ENCODE peak calls at places on chromosome 11, in eight cellular contexts. T is hepatocyte, Z is neural progenitor cell, L is astrocyte, E is ovary, A is tibial artery, R is psoas muscle, J is cardiac muscle cell. W is an unnamed sample. For H3K36me3 and H3K4me1, the result is how much of the 10 kb centered on the place peaks cover.

GRCh38 chr11:43866520-43866919 is 14.1 kb upstream of the ALKBH3 start:
- DNase-seq in T (no peak), Z (no peak), L (peak), E (no peak), A (no peak), R (no peak), J (peak), W (no peak)

GRCh38 chr11:118691926-118692830 is 12.7 kb upstream of the TREH start:
- DNase-seq in T (no peak), Z (no peak), L (peak), E (no peak), A (no peak), R (no peak), J (peak), W (no peak)

GRCh38 chr11:86620796-86621575 is 51.4 kb downstream of the ME3 start:
- DNase-seq in T (no peak), Z (no peak), L (peak), E (no peak), A (no peak), R (no peak), J (peak), W (no peak)

GRCh38 chr11:120608760-120609211 is 97.2 kb downstream of the GRIK4 start:
- DNase-seq in T (no peak), Z (peak), L (peak), E (no peak), A (no peak), R (no peak), J (no peak), W (peak)

GRCh38 chr11:73468590-73469161 is 92.5 kb downstream of the RELT start:
- DNase-seq in T (no peak), Z (no peak), L (no peak), E (no peak), A (no peak), R (no peak), J (no peak), W (no peak)

GRCh38 chr11:118947999-118948398 is 8.1 kb upstream of the UPK2 start:
- DNase-seq in T (no peak), Z (no peak), L (no peak), E (no peak), A (no peak), R (no peak), J (no peak), W (no peak)

GRCh38 chr11:11728371-11728770 is 106.6 kb upstream of the GALNT18 start:
- DNase-seq in T (no peak), Z (no peak), L (no peak), E (no peak), A (no peak), R (no peak), J (no peak), W (no peak)

GRCh38 chr11:70650075-70650909 is 252.0 kb downstream of the CTTN start:
- DNase-seq in T (peak), Z (peak), L (peak), E (peak), A (peak), R (no peak), J (peak), W (peak)

GRCh38 chr11:5626191-5626590 is 1.4 kb downstream of the TRIM34 start:
- DNase-seq in T (no peak), Z (no peak), L (no peak), E (no peak), A (no peak), R (no peak), J (peak), W (no peak)

GRCh38 chr11:120832609-120833221 is 191.2 kb upstream of the TBCEL start:
- DNase-seq in T (peak), Z (peak), L (no peak), E (no peak), A (no peak), R (no peak), J (no peak), W (no peak)

GRCh38 chr11:13337986-13338436 is 60.4 kb downstream of the BMAL1 start:
- DNase-seq in T (no peak), Z (no peak), L (peak), E (no peak), A (no peak), R (no peak), J (peak), W (peak)

GRCh38 chr11:118870396-118871343 is 13.0 kb upstream of the CXCR5 start:
- DNase-seq in T (no peak), Z (peak), L (no peak), E (peak), A (peak), R (peak), J (peak), W (no peak)

GRCh38 chr11:16191852-16192240 is 164.5 kb downstream of the SOX6 start:
- DNase-seq in T (no peak), Z (no peak), L (no peak), E (no peak), A (no peak), R (no peak), J (no peak), W (no peak)

GRCh38 chr11:127653071-127653470 is 652.5 kb upstream of the KIRREL3 start:
- DNase-seq in T (no peak), Z (no peak), L (no peak), E (no peak), A (no peak), R (no peak), J (no peak), W (no peak)

GRCh38 chr11:6667733-6668374 is 12.2 kb upstream of the DCHS1 start:
- DNase-seq in T (no peak), Z (peak), L (no peak), E (no peak), A (no peak), R (no peak), J (peak), W (peak)

GRCh38 chr11:45148276-45148675 is 1.8 kb downstream of the PRDM11 start:
- DNase-seq in T (no peak), Z (no peak), L (no peak), E (no peak), A (peak), R (no peak), J (no peak), W (no peak)

GRCh38 chr11:116808262-116809175 is 14.6 kb downstream of the APOA4 start:
- DNase-seq in T (no peak), Z (no peak), L (no peak), E (no peak), A (no peak), R (no peak), J (peak), W (peak)

GRCh38 chr11:111977141-111978027 is 40.2 kb downstream of the DIXDC1 start:
- DNase-seq in T (peak), Z (peak), L (peak), E (peak), A (peak), R (peak), J (peak), W (peak)

GRCh38 chr11:80815752-80816453 is 1375.1 kb upstream of the TENM4 start:
- DNase-seq in T (no peak), Z (no peak), L (no peak), E (no peak), A (no peak), R (no peak), J (peak), W (no peak)

GRCh38 chr11:67504950-67505561 is at the start of gene PITPNM1:
- DNase-seq in T (peak), Z (peak), L (peak), E (no peak), A (peak), R (peak), J (peak), W (peak)

GRCh38 chr11:46105902-46106301 is 15.4 kb downstream of the PHF21A start:
- DNase-seq in T (no peak), Z (no peak), L (no peak), E (no peak), A (no peak), R (no peak), J (no peak), W (no peak)

GRCh38 chr11:8225589-8226036 is 38.1 kb downstream of the LMO1 start:
- DNase-seq in T (peak), Z (peak), L (peak), E (peak), A (peak), R (peak), J (peak), W (peak)

GRCh38 chr11:120547871-120548681 is 36.5 kb downstream of the GRIK4 start:
- DNase-seq in T (peak), Z (peak), L (peak), E (peak), A (peak), R (peak), J (peak), W (peak)

GRCh38 chr11:74559934-74560309 is 32.5 kb upstream of the POLD3 start:
- DNase-seq in T (no peak), Z (no peak), L (peak), E (no peak), A (no peak), R (no peak), J (no peak), W (no peak)

GRCh38 chr11:34613462-34614183 is 7.3 kb upstream of the EHF start:
- DNase-seq in T (no peak), Z (no peak), L (no peak), E (no peak), A (no peak), R (no peak), J (no peak), W (no peak)

GRCh38 chr11:124752471-124753100 is 531 bp upstream of the VSIG2 start:
- DNase-seq in T (no peak), Z (no peak), L (no peak), E (no peak), A (no peak), R (no peak), J (no peak), W (no peak)

GRCh38 chr11:44943118-44943517 is 7.6 kb downstream of the TP53I11 start:
- DNase-seq in T (no peak), Z (no peak), L (no peak), E (no peak), A (no peak), R (peak), J (no peak), W (peak)

GRCh38 chr11:111918390-111919256 is at the start of gene C11orf52:
- DNase-seq in T (peak), Z (peak), L (no peak), E (peak), A (no peak), R (peak), J (peak), W (peak)

GRCh38 chr11:34263462-34264186 is 94.2 kb downstream of the ABTB2 start:
- DNase-seq in T (peak), Z (no peak), L (peak), E (no peak), A (peak), R (peak), J (peak), W (peak)

GRCh38 chr11:19344661-19345518 is 104.1 kb upstream of the E2F8 start:
- DNase-seq in T (peak), Z (peak), L (no peak), E (no peak), A (peak), R (peak), J (peak), W (no peak)

GRCh38 chr11:69292221-69292648 is 1.7 kb upstream of the MYEOV start:
- DNase-seq in T (no peak), Z (peak), L (no peak), E (no peak), A (no peak), R (peak), J (peak), W (no peak)

GRCh38 chr11:13352711-13353110 is 75.1 kb downstream of the BMAL1 start:
- DNase-seq in T (no peak), Z (no peak), L (no peak), E (no peak), A (no peak), R (no peak), J (no peak), W (no peak)

GRCh38 chr11:126890561-126890960 is 110.0 kb downstream of the KIRREL3 start:
- DNase-seq in T (no peak), Z (peak), L (no peak), E (no peak), A (no peak), R (no peak), J (no peak), W (no peak)

GRCh38 chr11:7858001-7858400 is 61.3 kb upstream of the OR5P2 start:
- DNase-seq in T (no peak), Z (no peak), L (no peak), E (no peak), A (no peak), R (no peak), J (no peak), W (no peak)

GRCh38 chr11:74731301-74732094 is at the start of gene CHRDL2:
- DNase-seq in T (peak), Z (peak), L (no peak), E (no peak), A (peak), R (peak), J (peak), W (no peak)

GRCh38 chr11:28619870-28620540 is 511.8 kb downstream of the METTL15 start:
- DNase-seq in T (no peak), Z (no peak), L (peak), E (no peak), A (no peak), R (no peak), J (peak), W (no peak)

GRCh38 chr11:65223031-65223430 is 38.7 kb upstream of the POLA2 start:
- DNase-seq in T (no peak), Z (no peak), L (no peak), E (no peak), A (no peak), R (no peak), J (no peak), W (no peak)

GRCh38 chr11:65226103-65226442 is 35.7 kb upstream of the POLA2 start:
- DNase-seq in T (no peak), Z (no peak), L (no peak), E (no peak), A (no peak), R (no peak), J (no peak), W (no peak)

GRCh38 chr11:65225284-65226102 is 36.3 kb upstream of the POLA2 start:
- DNase-seq in T (peak), Z (peak), L (peak), E (peak), A (peak), R (no peak), J (peak), W (peak)

GRCh38 chr11:65227879-65228278 is 33.9 kb upstream of the POLA2 start:
- DNase-seq in T (no peak), Z (no peak), L (no peak), E (no peak), A (no peak), R (no peak), J (no peak), W (no peak)

GRCh38 chr11:65224939-65225283 is 36.9 kb upstream of the POLA2 start:
- DNase-seq in T (peak), Z (peak), L (peak), E (no peak), A (no peak), R (no peak), J (peak), W (no peak)
- H3K4me3 ChIP-seq in T (no peak), Z (no peak), L (no peak), E (no peak), A (no peak), R (peak), J (no peak), W (no peak)

GRCh38 chr11:61303725-61304124 is 8.6 kb upstream of the VWCE start:
- DNase-seq in T (no peak), Z (no peak), L (no peak), E (no peak), A (no peak), R (no peak), J (no peak), W (no peak)
- H3K36me3 ChIP-seq in T (under half), Z (under half), L (half or more), E (under half), A (half or more), R (half or more), J (half or more), W (under half)

DNA sequence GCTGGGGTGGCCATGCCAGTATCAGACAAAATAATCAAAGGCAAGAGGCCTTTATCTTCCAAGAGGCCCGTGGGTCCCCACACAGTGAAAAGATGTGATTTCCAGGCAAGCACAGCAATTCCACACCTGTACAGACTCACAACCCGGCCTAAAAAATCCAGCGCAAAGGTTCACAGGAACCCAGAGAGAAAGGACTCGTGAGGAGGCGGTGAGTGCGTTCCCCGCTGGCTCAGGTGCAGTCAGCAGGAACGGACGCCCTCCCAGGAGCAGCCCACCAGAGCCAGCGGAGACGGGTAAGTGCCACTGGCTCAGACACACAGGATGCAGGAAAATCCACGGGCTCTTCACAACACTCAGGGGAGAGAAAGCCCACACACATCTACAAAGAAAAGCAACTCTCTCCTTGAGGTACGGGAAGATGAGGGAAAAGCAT is 4.4 kb downstream of the TOLLIP start:
- DNase-seq in T (peak), Z (no peak), L (no peak), E (no peak), A (no peak), R (no peak), J (no peak), W (no peak)
- H3K4me1 ChIP-seq in T (half or more), Z (under half), L (under half), E (under half), A (half or more), R (half or more), J (under half), W (under half)

GRCh38 chr11:331332-332060 is 10.8 kb upstream of the IFITM3 start:
- DNase-seq in T (no peak), Z (no peak), L (no peak), E (no peak), A (peak), R (no peak), J (no peak), W (no peak)
- H3K4me3 ChIP-seq in T (no peak), Z (no peak), L (no peak), E (no peak), A (no peak), R (no peak), J (no peak), W (no peak)